ENCODE peak calls at places on chromosomes 12 and 14, in ten cellular contexts. O is GM10248, L is tibial nerve, N is choroid plexus epithelial cell, Q is ovary, M is H9, X is PC-3, Y is upper lobe of right lung, H is Caco-2, R is fibroblast of lung. I is an unnamed sample.

GRCh38 chr14:65933400-65934068 is 521.0 kb downstream of the FUT8 start:
- DNase-seq in L (no peak), M (no peak), X (no peak), O (no peak), H (no peak), N (no peak), Y (no peak), Q (no peak), R (no peak), I (no peak)

GRCh38 chr12:88291498-88292131 is 149.5 kb downstream of the TMTC3 start:
- DNase-seq in L (no peak), R (no peak), N (peak), Y (no peak), H (no peak), O (no peak), X (peak), M (no peak), Q (no peak), I (no peak)

GRCh38 chr12:124465473-124465872 is 101.9 kb downstream of the NCOR2 start:
- DNase-seq in Q (no peak), Y (no peak), L (no peak), N (no peak), X (no peak), R (no peak), O (no peak), M (no peak), H (no peak), I (no peak)

GRCh38 chr12:101654442-101654841 is 43.0 kb upstream of the CHPT1 start:
- DNase-seq in R (no peak), O (no peak), N (no peak), L (no peak), Y (no peak), Q (no peak), H (no peak), M (no peak), X (no peak), I (no peak)

GRCh38 chr12:104672096-104672445 is 215.3 kb downstream of the CHST11 start:
- DNase-seq in X (no peak), M (no peak), H (no peak), O (no peak), N (no peak), Y (no peak), Q (no peak), R (no peak), L (no peak), I (no peak)

GRCh38 chr12:52392465-52393007 is 7.1 kb upstream of the KRT84 start:
- DNase-seq in Q (no peak), X (no peak), Y (no peak), O (no peak), H (no peak), R (no peak), N (no peak), L (no peak), M (no peak), I (no peak)

GRCh38 chr12:57844725-57845477 is 1.6 kb downstream of the CTDSP2 start:
- DNase-seq in Y (peak), X (peak), N (peak), R (peak), O (peak), L (peak), Q (peak), H (peak), M (peak), I (peak)

GRCh38 chr14:70905316-70905715 is 1.9 kb upstream of the PCNX1 start:
- DNase-seq in Y (no peak), X (no peak), L (no peak), O (no peak), M (no peak), Q (peak), R (peak), H (no peak), N (no peak), I (no peak)

GRCh38 chr14:75720828-75721227 is 59.8 kb downstream of the TTLL5 start:
- DNase-seq in L (peak), H (no peak), Y (no peak), O (no peak), N (peak), M (no peak), X (no peak), R (peak), Q (peak), I (no peak)

GRCh38 chr12:48536602-48537001 is 11.2 kb downstream of the OR8S1 start:
- DNase-seq in Y (no peak), Q (no peak), R (no peak), O (no peak), N (no peak), H (no peak), L (no peak), M (no peak), X (no peak), I (no peak)

GRCh38 chr14:24179961-24180726 is 8.3 kb downstream of the REC8 start:
- DNase-seq in Q (no peak), Y (peak), H (no peak), R (peak), X (peak), L (no peak), M (no peak), O (no peak), N (peak), I (no peak)

GRCh38 chr14:91416744-91417133 is 881 bp downstream of the CCDC88C start:
- DNase-seq in N (no peak), L (no peak), Q (no peak), H (no peak), X (peak), M (no peak), O (peak), R (no peak), Y (peak), I (no peak)

GRCh38 chr14:43005807-43006206 is 1399.1 kb downstream of the LRFN5 start:
- DNase-seq in Y (no peak), M (no peak), N (peak), R (peak), Q (no peak), L (no peak), X (peak), O (no peak), H (no peak), I (no peak)
- TF ChIP-seq CTCF in Y (no peak), M (peak), N (peak), R (peak), Q (no peak), L (no peak), X (peak), O (no peak), H (no peak), I (no peak)

GRCh38 chr12:109946505-109946904 is 46.4 kb downstream of the TCHP start:
- DNase-seq in M (peak), N (peak), R (no peak), Y (no peak), H (no peak), O (no peak), Q (peak), L (no peak), X (no peak), I (no peak)

GRCh38 chr12:109943811-109944210 is 43.7 kb downstream of the TCHP start:
- DNase-seq in L (no peak), M (no peak), N (peak), Y (no peak), Q (no peak), X (no peak), H (no peak), R (no peak), O (no peak), I (no peak)

GRCh38 chr12:109944561-109944960 is 44.5 kb downstream of the TCHP start:
- DNase-seq in Y (no peak), O (no peak), L (no peak), Q (no peak), X (no peak), N (no peak), R (no peak), H (no peak), M (no peak), I (no peak)

GRCh38 chr12:109946913-109947312 is 46.8 kb downstream of the TCHP start:
- DNase-seq in M (no peak), O (no peak), Y (no peak), N (no peak), H (no peak), L (no peak), R (no peak), X (no peak), Q (no peak), I (no peak)

DNA sequence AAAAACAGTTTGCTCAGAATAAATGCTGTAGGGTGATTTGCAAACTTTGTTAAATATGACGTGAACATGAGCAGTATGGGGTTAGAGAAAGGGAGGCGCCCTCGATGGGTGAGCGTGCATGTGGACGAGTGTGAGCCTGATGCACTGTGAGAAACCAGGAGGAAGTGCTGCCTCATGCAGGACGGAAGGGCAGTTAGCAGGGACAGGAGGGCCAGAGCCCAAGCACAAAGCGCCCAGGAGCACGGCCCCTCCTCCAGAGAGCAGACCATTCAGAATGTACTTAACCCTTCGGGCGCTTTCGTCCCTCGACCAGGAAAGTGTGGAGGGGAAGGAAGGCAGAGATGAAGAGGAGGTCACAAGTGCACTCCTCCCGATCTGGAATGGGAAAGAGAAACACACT is 44.9 kb downstream of the TCHP start:
- DNase-seq in L (no peak), Y (no peak), X (no peak), Q (peak), H (peak), R (peak), M (peak), O (no peak), N (peak), I (no peak)
- TF ChIP-seq CTCF in L (no peak), Y (no peak), X (no peak), Q (no peak), H (peak), R (no peak), M (peak), O (no peak), N (peak), I (no peak)

DNA sequence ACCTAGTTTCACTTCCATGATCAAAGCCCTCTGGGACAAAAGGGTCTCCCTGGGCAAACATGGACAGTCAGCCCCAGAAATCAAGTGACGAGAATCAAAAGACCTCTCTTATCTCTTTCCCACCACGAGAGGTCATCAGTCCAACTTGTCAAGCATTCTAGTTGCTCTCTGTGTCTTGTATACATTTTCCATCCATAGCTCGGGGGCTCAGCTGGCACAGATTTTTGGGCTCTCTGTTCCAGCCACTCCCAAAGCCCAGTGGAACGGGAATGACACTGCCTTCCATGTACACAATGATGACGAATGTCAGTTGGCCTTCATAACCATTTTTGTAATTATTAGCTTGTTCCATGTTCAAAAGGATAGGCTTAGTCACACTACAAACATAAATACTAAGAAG is 29.7 kb downstream of the NOS1 start:
- DNase-seq in X (peak), R (no peak), M (no peak), H (no peak), N (no peak), Q (no peak), Y (no peak), O (no peak), L (no peak), I (no peak)
- TF ChIP-seq CTCF in X (peak), R (no peak), M (no peak), H (no peak), N (no peak), Q (no peak), Y (no peak), O (no peak), L (no peak), I (no peak)

GRCh38 chr14:53927171-53927570 is 29.5 kb downstream of the BMP4 start:
- DNase-seq in N (no peak), H (no peak), X (peak), O (no peak), M (no peak), Q (no peak), R (peak), Y (no peak), L (no peak), I (no peak)
- TF ChIP-seq CTCF in N (no peak), H (no peak), X (no peak), O (no peak), M (no peak), Q (no peak), R (no peak), Y (no peak), L (no peak), I (no peak)

GRCh38 chr14:105532735-105533141 is 6.4 kb downstream of the TMEM121 start:
- DNase-seq in Y (peak), Q (no peak), H (peak), R (peak), M (no peak), N (peak), L (no peak), O (peak), X (no peak), I (peak)
- TF ChIP-seq CTCF in Y (peak), Q (no peak), H (peak), R (peak), M (peak), N (peak), L (peak), O (peak), X (no peak), I (peak)

GRCh38 chr12:28427046-28427445 is 236.8 kb downstream of the CCDC91 start:
- DNase-seq in O (no peak), N (no peak), L (no peak), M (no peak), H (peak), R (no peak), X (no peak), Q (no peak), Y (no peak), I (no peak)

GRCh38 chr12:28421374-28421773 is 231.1 kb downstream of the CCDC91 start:
- DNase-seq in O (no peak), R (no peak), M (no peak), L (no peak), Q (no peak), Y (no peak), X (no peak), H (no peak), N (no peak), I (no peak)

GRCh38 chr12:28424965-28425364 is 234.7 kb downstream of the CCDC91 start:
- DNase-seq in Y (no peak), H (no peak), O (no peak), X (no peak), N (peak), Q (no peak), M (no peak), R (peak), L (no peak), I (no peak)

GRCh38 chr12:28425531-28425930 is 235.3 kb downstream of the CCDC91 start:
- DNase-seq in M (no peak), O (no peak), H (no peak), Q (no peak), L (no peak), X (no peak), N (no peak), Y (no peak), R (no peak), I (no peak)
- TF ChIP-seq CTCF in M (no peak), O (no peak), H (no peak), Q (no peak), L (no peak), X (no peak), N (no peak), Y (no peak), R (no peak), I (no peak)

DNA sequence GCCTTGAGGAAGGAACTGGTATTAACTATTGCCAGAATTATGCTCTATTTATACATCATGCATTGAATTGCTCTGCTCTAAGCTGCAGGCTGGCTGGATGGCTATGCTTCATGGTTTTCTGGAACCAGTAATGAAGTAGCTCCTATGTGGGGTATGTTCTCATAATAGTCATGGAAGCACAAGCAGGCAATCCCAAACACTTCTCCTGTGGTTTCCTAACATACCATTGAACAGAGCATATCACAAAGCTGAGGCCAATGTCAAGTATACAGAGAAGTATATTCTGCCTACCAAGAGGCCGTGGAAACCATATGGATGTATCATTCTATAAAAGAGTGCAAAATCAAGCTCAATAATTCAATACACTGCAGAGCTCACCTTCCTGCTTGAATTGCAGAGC is 1752.4 kb upstream of the FLRT2 start:
- DNase-seq in Y (no peak), M (no peak), Q (no peak), X (no peak), L (no peak), H (no peak), O (no peak), N (peak), R (no peak), I (no peak)
- TF ChIP-seq CTCF in Y (no peak), M (no peak), Q (no peak), X (no peak), L (no peak), H (no peak), O (no peak), N (no peak), R (no peak), I (no peak)

I was measured in GM20000.